ENCODE peak calls at places on chromosomes 12 and 14, in five cellular contexts. R is A549; W is lung; E is mammary epithelial cell; O is CD8-positive, alpha-beta memory T cell. C is an unnamed sample.

GRCh38 chr12:20716037-20716436 is 20.9 kb downstream of the SLCO1C1 start:
- DNase-seq in W (no peak), R (peak; percentile 10), E (no peak), O (no peak), C (no peak)

GRCh38 chr14:71062581-71063303 is 155.5 kb downstream of the PCNX1 start:
- DNase-seq in E (no peak), R (no peak), O (no peak), W (no peak), C (no peak)

GRCh38 chr14:51527073-51527472 is 124.6 kb upstream of the FRMD6 start:
- DNase-seq in W (no peak), E (no peak), R (no peak), O (no peak), C (no peak)

GRCh38 chr14:51521764-51522163 is 129.9 kb upstream of the FRMD6 start:
- DNase-seq in O (no peak), E (peak; percentile 66), W (no peak), R (no peak), C (no peak)

GRCh38 chr14:32784408-32784807 is 154.3 kb upstream of the NPAS3 start:
- DNase-seq in W (no peak), R (no peak), O (no peak), E (no peak), C (no peak)

GRCh38 chr12:117596968-117597367 is 235.5 kb upstream of the NOS1 start:
- DNase-seq in O (no peak), W (no peak), E (no peak), R (no peak), C (no peak)

GRCh38 chr12:2977776-2978175 is 18.6 kb downstream of the TEAD4 start:
- DNase-seq in R (no peak), O (no peak), E (no peak), W (no peak), C (no peak)

GRCh38 chr12:93100610-93101009 is 171.5 kb upstream of the EEA1 start:
- DNase-seq in R (no peak), O (no peak), W (no peak), E (no peak), C (no peak)

GRCh38 chr14:92407395-92407794 is 84.4 kb downstream of the SLC24A4 start:
- DNase-seq in W (no peak), R (no peak), E (no peak), O (no peak), C (no peak)

GRCh38 chr14:104520620-104521410 is 58.7 kb upstream of the C14orf180 start:
- DNase-seq in E (no peak), W (no peak), R (no peak), O (no peak), C (no peak)

GRCh38 chr12:109459247-109459646 is 17.9 kb downstream of the KCTD10 start:
- DNase-seq in W (no peak), O (no peak), R (no peak), E (no peak), C (no peak)

GRCh38 chr14:76955575-76956252 is 72.8 kb downstream of the IRF2BPL start:
- DNase-seq in E (peak; percentile 70), R (peak; percentile 60), W (no peak), O (peak; percentile 54), C (no peak)

GRCh38 chr12:109544955-109545531 is 28.3 kb downstream of the MMAB start:
- DNase-seq in R (no peak), O (peak; percentile 7), E (peak; percentile 11), W (no peak), C (no peak)

GRCh38 chr14:89214221-89214965 is 202.6 kb downstream of the FOXN3 start:
- DNase-seq in W (peak; percentile 91), O (no peak), E (peak; percentile 7), R (peak; percentile 87), C (peak; percentile 90)

GRCh38 chr12:83161451-83161850 is 474.7 kb downstream of the TMTC2 start:
- DNase-seq in E (peak; percentile 89), O (no peak), W (no peak), R (no peak), C (no peak)

GRCh38 chr14:104263671-104264358 is 125.4 kb downstream of the KIF26A start:
- DNase-seq in R (no peak), E (no peak), W (no peak), O (no peak), C (no peak)

GRCh38 chr14:58296731-58297130 is 1.6 kb upstream of the ARID4A start:
- DNase-seq in O (no peak), E (peak; percentile 34), W (no peak), R (no peak), C (no peak)

GRCh38 chr14:49250109-49250508 is 336.1 kb downstream of the RPS29 start:
- DNase-seq in E (no peak), R (no peak), O (no peak), W (no peak), C (no peak)

GRCh38 chr14:34098045-34098984 is 147.4 kb upstream of the EGLN3 start:
- DNase-seq in R (peak; percentile 49), O (no peak), E (peak; percentile 53), W (no peak), C (no peak)

GRCh38 chr12:91722072-91722471 is 423.6 kb downstream of the BTG1 start:
- DNase-seq in R (no peak), E (peak; percentile 98), W (no peak), O (no peak), C (no peak)

GRCh38 chr12:130804216-130804615 is 34.8 kb downstream of the STX2 start:
- DNase-seq in W (no peak), O (no peak), E (no peak), R (no peak), C (no peak)

GRCh38 chr12:133204264-133204603 is 22.9 kb downstream of the ZNF268 start:
- DNase-seq in W (no peak), O (no peak), E (no peak), R (no peak), C (no peak)

GRCh38 chr12:133206390-133206789 is 25.1 kb downstream of the ZNF268 start:
- DNase-seq in E (no peak), O (no peak), R (no peak), W (no peak), C (no peak)

GRCh38 chr12:133203344-133204263 is 22.3 kb downstream of the ZNF268 start:
- DNase-seq in E (no peak), W (no peak), O (no peak), R (peak; percentile 35), C (no peak)

GRCh38 chr12:133201888-133202287 is 20.6 kb downstream of the ZNF268 start:
- DNase-seq in E (no peak), W (no peak), O (no peak), R (no peak), C (no peak)

GRCh38 chr12:133202493-133203343 is 21.4 kb downstream of the ZNF268 start:
- DNase-seq in W (no peak), O (no peak), E (no peak), R (peak; percentile 51), C (no peak)
- H3K9me3 ChIP-seq in W (peaks cover 53% of the 10 kb centered on the region), O (peaks cover 69% of the 10 kb centered on the region), E (peaks cover 59% of the 10 kb centered on the region), R (peaks cover 75% of the 10 kb centered on the region), C (peaks cover 48% of the 10 kb centered on the region)

GRCh38 chr12:6644257-6644596 is 3.0 kb downstream of the ACRBP start:
- DNase-seq in O (no peak), R (no peak), E (no peak), W (no peak), C (no peak)
- H3K4me3 ChIP-seq in O (no peak overlapping the region), R (no peak overlapping the region), E (no peak overlapping the region), W (no peak overlapping the region), C (no peak overlapping the region)

DNA sequence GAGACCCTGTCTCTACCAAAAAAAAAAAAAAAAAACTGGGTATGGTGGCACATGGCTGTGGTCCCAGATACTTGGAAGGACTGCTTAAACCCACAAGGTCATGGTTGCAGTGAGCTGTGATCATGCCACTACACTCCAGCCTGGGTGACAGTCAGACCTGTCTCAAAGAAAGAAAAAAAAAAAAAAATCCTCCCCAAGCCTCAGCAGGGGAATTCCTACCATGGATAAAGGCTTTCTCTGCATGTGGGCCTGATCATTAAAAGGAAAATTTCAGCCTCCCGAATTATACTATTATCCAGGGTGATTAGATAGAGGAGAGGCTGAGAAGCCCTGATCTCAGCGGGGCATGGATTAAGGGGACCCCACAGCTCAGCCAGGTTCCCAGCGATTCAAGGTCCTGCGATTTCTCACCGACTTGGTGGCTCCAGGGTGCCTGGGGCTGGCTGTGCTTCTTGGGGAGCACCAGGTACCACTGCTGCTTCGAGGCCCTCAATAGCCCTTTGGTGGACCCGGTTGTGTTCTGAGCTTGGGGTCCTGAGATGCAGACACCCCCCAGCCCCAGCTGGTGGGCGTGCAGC is 5.6 kb downstream of the SH2B3 start:
- DNase-seq in R (no peak), E (no peak), O (no peak), W (no peak), C (no peak)
- H3K4me1 ChIP-seq in R (peaks cover 36% of the 10 kb centered on the region), E (peaks cover 42% of the 10 kb centered on the region), O (peaks cover 83% of the 10 kb centered on the region), W (peaks cover 39% of the 10 kb centered on the region), C (peaks cover 15% of the 10 kb centered on the region)

GRCh38 chr12:15806826-15807225 is 17.6 kb upstream of the EPS8 start:
- DNase-seq in W (no peak), O (no peak), E (no peak), R (no peak), C (no peak)

GRCh38 chr12:15800278-15800677 is 11.1 kb upstream of the EPS8 start:
- DNase-seq in O (no peak), E (no peak), W (no peak), R (peak; percentile 40), C (no peak)

GRCh38 chr12:15797818-15798217 is 8.6 kb upstream of the EPS8 start:
- DNase-seq in W (no peak), R (no peak), E (peak; percentile 12), O (no peak), C (no peak)

GRCh38 chr12:15796493-15797141 is 7.4 kb upstream of the EPS8 start:
- DNase-seq in R (peak; percentile 35), O (no peak), W (no peak), E (peak; percentile 47), C (no peak)

GRCh38 chr12:15801770-15802393 is 12.7 kb upstream of the EPS8 start:
- DNase-seq in E (peak; percentile 89), W (no peak), O (no peak), R (peak; percentile 26), C (no peak)
- H3K9me3 ChIP-seq in E (no peaks in the 10 kb centered on the region), W (no peaks in the 10 kb centered on the region), O (no peaks in the 10 kb centered on the region), R (no peaks in the 10 kb centered on the region), C (no peaks in the 10 kb centered on the region)

DNA sequence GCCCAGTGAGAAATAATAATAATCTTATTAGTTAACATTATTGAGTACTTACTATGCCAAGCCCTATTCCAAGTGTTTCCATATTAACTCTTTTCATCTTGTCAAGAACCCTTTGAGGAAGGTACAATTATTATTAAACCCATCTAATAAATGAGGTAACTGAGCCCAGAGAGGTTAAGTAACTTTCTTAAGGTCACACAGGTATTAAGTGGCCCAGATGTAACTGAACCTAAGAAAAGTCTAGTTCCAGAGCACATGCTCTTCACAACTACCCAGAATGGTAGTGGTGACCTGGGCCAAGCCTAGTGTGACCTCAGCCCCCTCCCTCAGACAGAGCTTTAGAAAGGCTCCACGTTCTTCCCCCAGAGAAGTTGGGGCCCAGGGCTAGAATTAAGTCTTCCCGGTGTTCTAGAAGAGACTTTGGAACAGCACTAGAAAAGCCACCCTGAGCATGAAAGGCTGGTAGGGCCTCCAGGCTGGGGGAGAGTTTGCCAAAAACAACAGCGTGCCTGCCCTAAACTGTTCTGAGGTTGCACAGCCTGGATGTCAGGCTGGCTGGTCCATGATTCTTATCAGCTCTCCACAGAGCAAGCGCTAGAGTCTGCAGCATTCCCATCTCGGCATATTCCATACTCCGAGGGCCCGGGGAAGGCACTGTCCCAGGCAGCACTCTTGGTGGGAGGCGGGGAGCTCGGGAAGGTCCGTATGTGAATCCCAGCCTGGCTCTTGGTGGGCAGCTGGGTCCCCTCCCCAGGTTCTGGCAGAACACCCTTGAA is 41.3 kb upstream of the CTDSP2 start:
- DNase-seq in E (peak; percentile 80), W (peak; percentile 33), O (no peak), R (no peak), C (no peak)
- H3K4me3 ChIP-seq in E (peak overlapping the region; percentile 11), W (no peak overlapping the region), O (no peak overlapping the region), R (no peak overlapping the region), C (no peak overlapping the region)

C was measured in pancreas.